ENCODE peak calls at places on chromosomes 13 and 19, in six cellular contexts. One of them, this sample, is unnamed. For H3K9me3, the result is how much of the 10 kb centered on the place peaks cover.

GRCh38 chr13:98869408-98870090 is 108.3 kb downstream of the DOCK9 start:
- DNase-seq in breast epithelium: no peak
- DNase-seq in suprapubic skin: no peak
- DNase-seq in heart right ventricle: peak
- DNase-seq in left lung: no peak
- DNase-seq in cardiac muscle cell: no peak
- DNase-seq in this sample: no peak

GRCh38 chr13:112712451-112712881 is 22.6 kb downstream of the ATP11A start:
- DNase-seq in cardiac muscle cell: no peak
- DNase-seq in suprapubic skin: peak
- DNase-seq in left lung: peak
- DNase-seq in heart right ventricle: no peak
- DNase-seq in breast epithelium: no peak
- DNase-seq in this sample: peak

GRCh38 chr19:11196406-11197287 is 698 bp downstream of the KANK2 start:
- DNase-seq in breast epithelium: no peak
- DNase-seq in left lung: no peak
- DNase-seq in heart right ventricle: peak
- DNase-seq in cardiac muscle cell: peak
- DNase-seq in suprapubic skin: no peak
- DNase-seq in this sample: no peak

GRCh38 chr19:19997656-19998268 is 41.5 kb downstream of the ZNF682 start:
- DNase-seq in cardiac muscle cell: peak
- DNase-seq in heart right ventricle: peak
- DNase-seq in left lung: no peak
- DNase-seq in breast epithelium: no peak
- DNase-seq in suprapubic skin: no peak
- DNase-seq in this sample: no peak

GRCh38 chr13:34321986-34322385 is 504.0 kb downstream of the RFC3 start:
- DNase-seq in heart right ventricle: no peak
- DNase-seq in suprapubic skin: no peak
- DNase-seq in left lung: no peak
- DNase-seq in breast epithelium: no peak
- DNase-seq in cardiac muscle cell: no peak
- DNase-seq in this sample: no peak

GRCh38 chr19:29508181-29508580 is 17.6 kb upstream of the VSTM2B start:
- DNase-seq in left lung: no peak
- DNase-seq in cardiac muscle cell: no peak
- DNase-seq in breast epithelium: no peak
- DNase-seq in heart right ventricle: no peak
- DNase-seq in suprapubic skin: no peak
- DNase-seq in this sample: no peak

GRCh38 chr13:24834902-24835510 is 71.0 kb downstream of the RNF17 start:
- DNase-seq in breast epithelium: no peak
- DNase-seq in left lung: no peak
- DNase-seq in heart right ventricle: no peak
- DNase-seq in suprapubic skin: no peak
- DNase-seq in cardiac muscle cell: no peak
- DNase-seq in this sample: no peak

GRCh38 chr19:9309974-9310446 is 372 bp upstream of the ZNF699 start:
- DNase-seq in cardiac muscle cell: peak
- DNase-seq in left lung: peak
- DNase-seq in suprapubic skin: peak
- DNase-seq in heart right ventricle: peak
- DNase-seq in breast epithelium: no peak
- DNase-seq in this sample: peak

GRCh38 chr19:10789876-10790275 is 46.1 kb downstream of the TMED1 start:
- DNase-seq in left lung: no peak
- DNase-seq in heart right ventricle: no peak
- DNase-seq in suprapubic skin: no peak
- DNase-seq in cardiac muscle cell: no peak
- DNase-seq in breast epithelium: no peak
- DNase-seq in this sample: no peak

GRCh38 chr19:14023404-14024235 is 4.3 kb upstream of the RLN3 start:
- DNase-seq in breast epithelium: no peak
- DNase-seq in left lung: no peak
- DNase-seq in cardiac muscle cell: peak
- DNase-seq in suprapubic skin: no peak
- DNase-seq in heart right ventricle: peak
- DNase-seq in this sample: no peak

GRCh38 chr19:18895038-18895827 is 725 bp downstream of the CERS1 start:
- DNase-seq in left lung: peak
- DNase-seq in suprapubic skin: no peak
- DNase-seq in breast epithelium: no peak
- DNase-seq in cardiac muscle cell: peak
- DNase-seq in heart right ventricle: no peak
- DNase-seq in this sample: no peak

GRCh38 chr19:49499030-49499670 is 2.9 kb downstream of the RPS11 start:
- DNase-seq in cardiac muscle cell: no peak
- DNase-seq in breast epithelium: no peak
- DNase-seq in suprapubic skin: no peak
- DNase-seq in heart right ventricle: no peak
- DNase-seq in left lung: no peak
- DNase-seq in this sample: no peak

GRCh38 chr19:52991021-52991420 is 22.7 kb upstream of the ERVV-1 start:
- DNase-seq in cardiac muscle cell: no peak
- DNase-seq in left lung: no peak
- DNase-seq in heart right ventricle: no peak
- DNase-seq in suprapubic skin: no peak
- DNase-seq in breast epithelium: no peak
- DNase-seq in this sample: no peak

GRCh38 chr13:23654111-23655110 is 84.2 kb downstream of the TNFRSF19 start:
- DNase-seq in left lung: no peak
- DNase-seq in heart right ventricle: peak
- DNase-seq in suprapubic skin: no peak
- DNase-seq in cardiac muscle cell: no peak
- DNase-seq in breast epithelium: peak
- DNase-seq in this sample: no peak

GRCh38 chr13:89694471-89694870 is 1653.0 kb upstream of the MIR17HG start:
- DNase-seq in suprapubic skin: no peak
- DNase-seq in cardiac muscle cell: no peak
- DNase-seq in left lung: no peak
- DNase-seq in breast epithelium: no peak
- DNase-seq in heart right ventricle: no peak
- DNase-seq in this sample: no peak

GRCh38 chr19:31438401-31439269 is 89.4 kb upstream of the TSHZ3 start:
- DNase-seq in heart right ventricle: no peak
- DNase-seq in left lung: no peak
- DNase-seq in suprapubic skin: no peak
- DNase-seq in breast epithelium: no peak
- DNase-seq in cardiac muscle cell: no peak
- DNase-seq in this sample: no peak

GRCh38 chr13:29923554-29924481 is 73.4 kb upstream of the UBL3 start:
- DNase-seq in suprapubic skin: peak
- DNase-seq in left lung: peak
- DNase-seq in heart right ventricle: peak
- DNase-seq in breast epithelium: peak
- DNase-seq in cardiac muscle cell: peak
- DNase-seq in this sample: peak

GRCh38 chr13:111326981-111327642 is 6.7 kb downstream of the TEX29 start:
- DNase-seq in breast epithelium: no peak
- DNase-seq in heart right ventricle: no peak
- DNase-seq in cardiac muscle cell: no peak
- DNase-seq in left lung: no peak
- DNase-seq in suprapubic skin: peak
- DNase-seq in this sample: peak

GRCh38 chr19:35430382-35431146 is 17.5 kb upstream of the FFAR2 start:
- DNase-seq in breast epithelium: no peak
- DNase-seq in suprapubic skin: no peak
- DNase-seq in heart right ventricle: no peak
- DNase-seq in left lung: no peak
- DNase-seq in cardiac muscle cell: no peak
- DNase-seq in this sample: no peak

GRCh38 chr13:47553329-47553977 is 447.6 kb downstream of the SUCLA2 start:
- DNase-seq in cardiac muscle cell: no peak
- DNase-seq in breast epithelium: no peak
- DNase-seq in heart right ventricle: no peak
- DNase-seq in suprapubic skin: no peak
- DNase-seq in left lung: no peak
- DNase-seq in this sample: no peak

GRCh38 chr13:47555235-47555634 is 445.8 kb downstream of the SUCLA2 start:
- DNase-seq in left lung: no peak
- DNase-seq in cardiac muscle cell: no peak
- DNase-seq in suprapubic skin: no peak
- DNase-seq in breast epithelium: no peak
- DNase-seq in heart right ventricle: no peak
- DNase-seq in this sample: no peak

GRCh38 chr13:47556703-47557102 is 444.4 kb downstream of the SUCLA2 start:
- DNase-seq in suprapubic skin: no peak
- DNase-seq in cardiac muscle cell: no peak
- DNase-seq in left lung: no peak
- DNase-seq in breast epithelium: no peak
- DNase-seq in heart right ventricle: no peak
- DNase-seq in this sample: no peak
- H3K4me3 ChIP-seq in suprapubic skin: no peak
- H3K4me3 ChIP-seq in cardiac muscle cell: no peak
- H3K4me3 ChIP-seq in left lung: no peak
- H3K4me3 ChIP-seq in breast epithelium: no peak
- H3K4me3 ChIP-seq in heart right ventricle: no peak
- H3K4me3 ChIP-seq in this sample: no peak

DNA sequence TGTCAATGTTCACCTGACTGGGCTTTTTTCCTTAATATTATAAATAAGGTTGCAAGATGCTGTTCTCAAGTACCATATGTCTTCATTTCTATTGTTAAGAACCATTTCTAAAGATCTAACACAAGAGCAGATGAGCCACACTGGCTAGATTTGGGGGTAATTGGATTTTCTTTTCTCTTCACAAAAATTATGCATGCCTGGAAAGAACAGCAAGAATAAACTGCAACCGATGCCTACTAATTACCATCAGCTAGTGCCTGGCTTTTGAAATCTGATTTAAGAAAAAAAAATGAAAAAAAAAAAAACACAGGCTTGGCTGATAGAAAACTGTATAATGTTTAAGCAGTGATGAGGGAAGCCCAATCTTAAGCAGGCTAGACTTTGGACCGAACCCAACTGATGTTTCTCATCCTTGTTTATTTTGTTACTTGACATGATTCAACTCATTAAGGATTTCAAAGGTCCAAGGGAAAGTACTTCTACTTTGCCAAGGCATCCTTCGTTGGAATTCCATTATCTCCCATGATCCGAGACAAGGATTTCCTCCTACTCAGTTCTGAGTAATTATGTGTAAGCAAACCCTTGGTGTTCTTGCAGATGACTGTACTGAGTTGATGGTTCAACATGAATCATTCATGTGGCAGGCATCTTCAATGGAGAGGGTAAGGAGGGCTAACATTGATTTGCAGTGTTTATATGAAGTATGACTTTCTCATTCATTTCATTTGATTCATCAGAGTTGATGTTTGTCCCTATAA is 300.5 kb downstream of the SPRY2 start:
- DNase-seq in heart right ventricle: no peak
- DNase-seq in cardiac muscle cell: no peak
- DNase-seq in breast epithelium: no peak
- DNase-seq in left lung: no peak
- DNase-seq in suprapubic skin: no peak
- DNase-seq in this sample: no peak
- H3K27ac ChIP-seq in heart right ventricle: no peak
- H3K27ac ChIP-seq in cardiac muscle cell: no peak
- H3K27ac ChIP-seq in breast epithelium: no peak
- H3K27ac ChIP-seq in left lung: no peak
- H3K27ac ChIP-seq in suprapubic skin: no peak
- H3K27ac ChIP-seq in this sample: no peak

GRCh38 chr19:58002384-58003152 is at the start of gene ZNF606:
- DNase-seq in left lung: peak
- DNase-seq in suprapubic skin: peak
- DNase-seq in breast epithelium: peak
- DNase-seq in heart right ventricle: peak
- DNase-seq in cardiac muscle cell: peak
- DNase-seq in this sample: peak

GRCh38 chr19:58007285-58007684 is 4.7 kb upstream of the ZNF606 start:
- DNase-seq in cardiac muscle cell: peak
- DNase-seq in suprapubic skin: no peak
- DNase-seq in left lung: no peak
- DNase-seq in breast epithelium: no peak
- DNase-seq in heart right ventricle: no peak
- DNase-seq in this sample: no peak

GRCh38 chr19:58000677-58001076 is 1.9 kb downstream of the ZNF606 start:
- DNase-seq in cardiac muscle cell: no peak
- DNase-seq in breast epithelium: no peak
- DNase-seq in heart right ventricle: no peak
- DNase-seq in left lung: no peak
- DNase-seq in suprapubic skin: no peak
- DNase-seq in this sample: no peak

GRCh38 chr19:58003153-58003828 is 671 bp upstream of the ZNF606 start:
- DNase-seq in heart right ventricle: peak
- DNase-seq in cardiac muscle cell: peak
- DNase-seq in left lung: no peak
- DNase-seq in suprapubic skin: no peak
- DNase-seq in breast epithelium: no peak
- DNase-seq in this sample: no peak

GRCh38 chr19:58001895-58002369 is 688 bp downstream of the ZNF606 start:
- DNase-seq in breast epithelium: no peak
- DNase-seq in cardiac muscle cell: peak
- DNase-seq in heart right ventricle: no peak
- DNase-seq in left lung: no peak
- DNase-seq in suprapubic skin: no peak
- DNase-seq in this sample: no peak
- H3K9me3 ChIP-seq in breast epithelium: half or more
- H3K9me3 ChIP-seq in cardiac muscle cell: under half
- H3K9me3 ChIP-seq in heart right ventricle: half or more
- H3K9me3 ChIP-seq in left lung: under half
- H3K9me3 ChIP-seq in suprapubic skin: under half
- H3K9me3 ChIP-seq in this sample: under half

GRCh38 chr19:1663854-1664253 is 11.4 kb upstream of the TCF3 start:
- DNase-seq in cardiac muscle cell: no peak
- DNase-seq in heart right ventricle: no peak
- DNase-seq in suprapubic skin: no peak
- DNase-seq in breast epithelium: no peak
- DNase-seq in left lung: no peak
- DNase-seq in this sample: no peak

GRCh38 chr19:1665565-1666047 is 13.2 kb upstream of the TCF3 start:
- DNase-seq in breast epithelium: no peak
- DNase-seq in cardiac muscle cell: peak
- DNase-seq in suprapubic skin: no peak
- DNase-seq in left lung: no peak
- DNase-seq in heart right ventricle: no peak
- DNase-seq in this sample: no peak

GRCh38 chr19:1657632-1658445 is 5.4 kb upstream of the TCF3 start:
- DNase-seq in left lung: no peak
- DNase-seq in breast epithelium: peak
- DNase-seq in heart right ventricle: no peak
- DNase-seq in cardiac muscle cell: no peak
- DNase-seq in suprapubic skin: no peak
- DNase-seq in this sample: no peak

GRCh38 chr19:1658446-1659433 is 6.3 kb upstream of the TCF3 start:
- DNase-seq in suprapubic skin: no peak
- DNase-seq in left lung: no peak
- DNase-seq in cardiac muscle cell: no peak
- DNase-seq in heart right ventricle: no peak
- DNase-seq in breast epithelium: no peak
- DNase-seq in this sample: no peak

DNA sequence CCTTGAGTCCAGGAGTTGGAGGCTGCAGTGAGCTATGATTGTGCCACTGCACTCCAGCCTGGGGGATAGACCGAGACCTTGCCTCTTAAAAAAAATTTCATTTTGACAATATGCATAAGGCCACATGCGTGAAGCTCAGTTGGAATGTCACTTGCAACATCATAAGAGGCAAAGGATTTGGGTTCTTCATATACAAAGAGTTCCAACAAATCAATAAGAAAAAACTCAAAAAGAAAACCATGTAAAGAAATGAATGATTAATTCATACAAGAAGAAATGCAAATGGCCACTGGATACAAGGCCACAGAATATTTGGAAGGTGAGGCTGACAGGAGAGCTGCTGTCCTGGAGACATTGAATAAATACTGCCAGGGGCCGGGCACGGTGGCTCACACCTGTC is 9.6 kb upstream of the TCF3 start:
- DNase-seq in left lung: no peak
- DNase-seq in breast epithelium: no peak
- DNase-seq in heart right ventricle: no peak
- DNase-seq in suprapubic skin: no peak
- DNase-seq in cardiac muscle cell: no peak
- DNase-seq in this sample: no peak
- H3K4me3 ChIP-seq in left lung: no peak
- H3K4me3 ChIP-seq in breast epithelium: no peak
- H3K4me3 ChIP-seq in heart right ventricle: no peak
- H3K4me3 ChIP-seq in suprapubic skin: no peak
- H3K4me3 ChIP-seq in cardiac muscle cell: no peak
- H3K4me3 ChIP-seq in this sample: no peak

This sample was measured in ascending aorta.